ENCODE peak calls at places on chromosomes 11 and 22, in six cellular contexts. P is upper lobe of right lung, Q is fibroblast of lung, M is cardiac muscle cell, A is GM23338, U is endodermal cell. S is an unnamed sample.

GRCh38 chr11:11988099-11988651 is 20.3 kb downstream of the DKK3 start:
- DNase-seq in P (peak; percentile 36), Q (peak; percentile 86), M (no peak), A (no peak), U (peak; percentile 50), S (no peak)

GRCh38 chr11:34161812-34162506 is 56.5 kb downstream of the NAT10 start:
- DNase-seq in P (no peak), Q (peak; percentile 80), M (no peak), A (no peak), U (no peak), S (no peak)

GRCh38 chr11:121291896-121292502 is 572 bp upstream of the SC5D start:
- DNase-seq in P (no peak), Q (peak; percentile 13), M (peak; percentile 7), A (peak; percentile 36), U (no peak), S (peak; percentile 52)

GRCh38 chr11:61298663-61299244 is 3.6 kb upstream of the VWCE start:
- DNase-seq in P (no peak), Q (peak; percentile 36), M (peak; percentile 8), A (no peak), U (no peak), S (no peak)

GRCh38 chr11:9066432-9066925 is 24.9 kb downstream of the SCUBE2 start:
- DNase-seq in P (no peak), Q (no peak), M (no peak), A (peak; percentile 32), U (no peak), S (no peak)

GRCh38 chr11:35555238-35555887 is 29.9 kb upstream of the PAMR1 start:
- DNase-seq in P (no peak), Q (peak; percentile 35), M (no peak), A (no peak), U (no peak), S (no peak)

GRCh38 chr11:47606731-47607130 is 12.5 kb upstream of the C1QTNF4 start:
- DNase-seq in P (no peak), Q (peak; percentile 44), M (peak; percentile 42), A (no peak), U (peak; percentile 68), S (peak; percentile 25)

GRCh38 chr11:20097319-20098221 is 62.7 kb downstream of the DBX1 start:
- DNase-seq in P (no peak), Q (peak; percentile 99), M (peak; percentile 69), A (no peak), U (no peak), S (no peak)

GRCh38 chr11:122781378-122782040 is 56.8 kb upstream of the CRTAM start:
- DNase-seq in P (peak; percentile 91), Q (peak; percentile 88), M (peak; percentile 94), A (peak; percentile 98), U (peak; percentile 97), S (peak; percentile 76)

GRCh38 chr11:111047376-111047775 is 198.1 kb upstream of the POU2AF2 start:
- DNase-seq in P (no peak), Q (peak; percentile 53), M (no peak), A (peak; percentile 36), U (peak; percentile 67), S (no peak)

GRCh38 chr11:29326757-29327156 is 690.1 kb downstream of the KCNA4 start:
- DNase-seq in P (no peak), Q (no peak), M (no peak), A (no peak), U (no peak), S (no peak)

GRCh38 chr11:45106006-45106405 is 40.4 kb upstream of the PRDM11 start:
- DNase-seq in P (no peak), Q (no peak), M (no peak), A (no peak), U (no peak), S (no peak)

GRCh38 chr11:47572715-47573255 is 6.0 kb downstream of the KBTBD4 start:
- DNase-seq in P (peak; percentile 50), Q (no peak), M (no peak), A (no peak), U (no peak), S (no peak)

GRCh38 chr11:92885600-92885999 is 83.9 kb upstream of the MTNR1B start:
- DNase-seq in P (no peak), Q (no peak), M (no peak), A (no peak), U (no peak), S (no peak)

GRCh38 chr22:29313126-29314071 is 2.1 kb downstream of the RASL10A start:
- DNase-seq in P (peak; percentile 67), Q (no peak), M (peak; percentile 65), A (peak; percentile 89), U (peak; percentile 93), S (no peak)

GRCh38 chr11:66848671-66849500 is 5.6 kb downstream of the RCE1 start:
- DNase-seq in P (no peak), Q (no peak), M (no peak), A (no peak), U (peak; percentile 40), S (no peak)

GRCh38 chr11:72236774-72237111 is 7.2 kb downstream of the PHOX2A start:
- DNase-seq in P (no peak), Q (no peak), M (no peak), A (no peak), U (peak; percentile 11), S (no peak)

GRCh38 chr11:72239296-72239848 is 4.6 kb downstream of the PHOX2A start:
- DNase-seq in P (peak; percentile 83), Q (peak; percentile 70), M (peak; percentile 69), A (peak; percentile 78), U (peak; percentile 82), S (peak; percentile 55)

GRCh38 chr11:72237112-72237931 is 6.7 kb downstream of the PHOX2A start:
- DNase-seq in P (peak; percentile 60), Q (no peak), M (no peak), A (no peak), U (peak; percentile 52), S (no peak)

GRCh38 chr11:72238492-72239295 is 5.3 kb downstream of the PHOX2A start:
- DNase-seq in P (peak; percentile 62), Q (no peak), M (no peak), A (peak; percentile 32), U (peak; percentile 53), S (no peak)

DNA sequence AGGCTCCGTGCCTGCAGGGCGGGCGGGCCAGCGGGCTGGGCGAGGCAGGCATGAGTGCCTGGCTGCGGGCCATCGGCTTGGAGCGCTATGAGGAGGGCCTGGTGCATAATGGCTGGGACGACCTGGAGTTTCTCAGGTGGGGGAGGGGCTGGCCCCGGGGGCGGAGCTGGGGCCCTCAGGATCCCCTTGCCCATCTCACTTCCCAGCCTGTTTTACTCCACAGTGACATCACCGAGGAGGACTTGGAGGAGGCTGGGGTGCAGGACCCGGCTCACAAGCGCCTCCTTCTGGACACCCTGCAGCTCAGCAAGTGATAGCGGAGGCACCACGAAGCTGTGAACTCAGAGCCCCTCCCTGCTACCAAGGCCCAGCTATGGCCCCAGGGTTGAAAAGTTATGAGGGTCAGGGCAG is 5.9 kb downstream of the PHOX2A start:
- DNase-seq in P (peak; percentile 86), Q (peak; percentile 61), M (peak; percentile 77), A (peak; percentile 95), U (peak; percentile 97), S (peak; percentile 78)
- TF ChIP-seq CTCF in P (peak; percentile 72), Q (peak; percentile 72), M (peak; percentile 85), A (peak; percentile 84), U (peak; percentile 96), S (peak; percentile 86)

GRCh38 chr11:6648505-6648904 is 7.1 kb downstream of the DCHS1 start:
- DNase-seq in P (no peak), Q (no peak), M (no peak), A (no peak), U (peak; percentile 3), S (no peak)

GRCh38 chr11:6647836-6648235 is 7.8 kb downstream of the DCHS1 start:
- DNase-seq in P (no peak), Q (no peak), M (no peak), A (no peak), U (peak; percentile 28), S (no peak)

GRCh38 chr11:6646040-6646439 is 9.6 kb downstream of the DCHS1 start:
- DNase-seq in P (no peak), Q (peak; percentile 69), M (peak; percentile 79), A (no peak), U (peak; percentile 34), S (peak; percentile 60)

GRCh38 chr11:6647282-6647679 is 8.3 kb downstream of the DCHS1 start:
- DNase-seq in P (no peak), Q (no peak), M (peak; percentile 62), A (peak; percentile 43), U (peak; percentile 53), S (no peak)

DNA sequence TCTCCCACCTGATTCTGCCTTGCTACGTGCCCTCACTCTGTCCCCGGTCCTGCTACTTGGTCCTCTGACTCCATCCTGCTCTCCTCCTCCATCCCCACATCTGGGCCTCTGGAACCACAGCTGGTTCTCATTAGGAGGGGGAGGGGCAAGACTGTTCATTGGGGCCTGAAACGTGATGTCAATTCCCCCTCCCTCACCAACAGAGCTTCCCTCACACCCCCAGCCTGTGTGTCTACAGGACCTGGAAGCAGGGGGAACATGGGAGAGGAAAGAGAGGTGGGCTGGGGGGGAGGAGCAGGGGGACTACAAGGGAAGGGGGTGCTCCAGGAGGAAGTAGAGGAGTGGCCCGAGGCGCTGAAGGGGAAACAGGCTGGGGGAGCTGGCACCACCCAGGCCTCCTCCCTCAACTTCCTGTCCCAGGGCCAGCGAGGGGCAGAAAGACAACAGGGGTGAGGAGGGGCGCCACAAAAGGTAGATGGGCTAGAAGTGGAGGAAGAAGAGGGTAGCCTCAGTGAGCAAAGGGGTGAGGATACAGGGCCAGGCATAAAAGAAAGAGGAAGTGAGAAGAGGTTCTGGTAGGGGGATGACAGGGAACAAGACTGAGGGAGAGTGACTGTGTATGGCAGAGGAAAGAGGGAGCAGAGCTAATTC is 8.9 kb downstream of the DCHS1 start:
- DNase-seq in P (no peak), Q (no peak), M (peak; percentile 57), A (peak; percentile 29), U (peak; percentile 47), S (peak; percentile 68)
- H3K4me3 ChIP-seq in P (no peak overlapping the region), Q (peak overlapping the region; percentile 22), M (no peak overlapping the region), A (peak overlapping the region; percentile 27), U (no peak overlapping the region), S (peak overlapping the region; percentile 2)

GRCh38 chr11:107683807-107684206 is 28.0 kb downstream of the SLN start:
- DNase-seq in P (no peak), Q (no peak), M (no peak), A (peak; percentile 88), U (peak; percentile 72), S (no peak)
- TF ChIP-seq CTCF in P (peak; percentile 30), Q (peak; percentile 40), M (peak; percentile 34), A (peak; percentile 60), U (peak; percentile 76), S (peak; percentile 34)

GRCh38 chr22:17883356-17883755 is 109.1 kb upstream of the BID start:
- DNase-seq in P (no peak), Q (no peak), M (no peak), A (no peak), U (no peak), S (no peak)
- H3K4me3 ChIP-seq in P (no peak overlapping the region), Q (no peak overlapping the region), M (no peak overlapping the region), A (no peak overlapping the region), U (no peak overlapping the region), S (no peak overlapping the region)

S was measured in GM12865.